ENCODE peak calls at places on chromosomes 6 and 20, in seven cellular contexts. G is activated T-cell treated with anti-CD3 and anti-CD28 coated beads, Interleukin-2, amount 50 U/mL, for 72 hours; H is mesothelial cell of epicardium; O is sigmoid colon; U is amniotic stem cell; Z is iPS-NIHi11; K is EL. J is an unnamed sample.

GRCh38 chr6:151592449-151593169 is 98.8 kb downstream of the CCDC170 start:
- DNase-seq in K (no peak), H (no peak), U (no peak), G (no peak), Z (no peak), O (no peak), J (no peak)

GRCh38 chr6:47678739-47679138 is 19.6 kb upstream of the ADGRF4 start:
- DNase-seq in G (no peak), U (no peak), Z (no peak), K (no peak), H (no peak), O (no peak), J (no peak)

GRCh38 chr6:14638932-14639875 is 521.6 kb downstream of the CD83 start:
- DNase-seq in O (no peak), U (no peak), Z (peak), H (no peak), K (peak), G (no peak), J (peak)

GRCh38 chr6:53437557-53438202 is 88.9 kb upstream of the ELOVL5 start:
- DNase-seq in O (no peak), Z (peak), G (no peak), U (no peak), K (peak), H (no peak), J (peak)

GRCh38 chr6:27776504-27776903 is 135.7 kb downstream of the OR2B2 start:
- DNase-seq in G (no peak), H (no peak), Z (no peak), O (no peak), K (no peak), U (no peak), J (peak)

GRCh38 chr6:157638779-157639178 is 184.3 kb upstream of the SNX9 start:
- DNase-seq in Z (no peak), G (no peak), U (no peak), K (no peak), O (peak), H (no peak), J (no peak)

GRCh38 chr20:5181955-5182354 is 55.1 kb downstream of the CDS2 start:
- DNase-seq in U (no peak), H (no peak), K (peak), O (no peak), G (no peak), Z (no peak), J (no peak)

GRCh38 chr20:48839518-48839917 is 11.7 kb upstream of the PREX1 start:
- DNase-seq in H (no peak), G (no peak), Z (no peak), K (no peak), U (no peak), O (no peak), J (no peak)

GRCh38 chr6:75431379-75431778 is 62.2 kb downstream of the FILIP1 start:
- DNase-seq in U (no peak), G (no peak), Z (no peak), K (peak), O (no peak), H (no peak), J (peak)

GRCh38 chr20:5550738-5551529 is 199.3 kb upstream of the SHLD1 start:
- DNase-seq in H (no peak), G (no peak), Z (no peak), K (no peak), O (no peak), U (no peak), J (no peak)

J was measured in islet precursor cell.